ENCODE peak calls at places on chromosomes 13 and 19, in ten cellular contexts. M, K, H, S, L, A, V, N, Z and R are unnamed samples.

GRCh38 chr19:30444253-30444671 is 72.1 kb downstream of the ZNF536 start:
- DNase-seq in L (no peak), K (no peak), N (no peak), H (no peak), Z (no peak), M (no peak), S (no peak), A (no peak), V (no peak), R (no peak)

GRCh38 chr13:36612242-36612641 is 61.6 kb upstream of the SERTM1 start:
- DNase-seq in M (no peak), K (no peak), N (no peak), L (no peak), S (no peak), V (no peak), Z (no peak), H (no peak), A (no peak), R (no peak)

GRCh38 chr19:29211562-29212416 is 1.2 kb downstream of the UQCRFS1 start:
- DNase-seq in Z (no peak), H (no peak), L (no peak), M (no peak), S (no peak), N (peak; percentile 31), V (no peak), A (no peak), K (no peak), R (no peak)

GRCh38 chr13:44309771-44310767 is 63.6 kb upstream of the SERP2 start:
- DNase-seq in N (peak; percentile 40), M (peak; percentile 86), Z (peak; percentile 89), A (no peak), S (no peak), H (no peak), K (peak; percentile 72), L (no peak), V (no peak), R (no peak)

GRCh38 chr19:36073121-36073876 is 18.6 kb downstream of the WDR62 start:
- DNase-seq in A (no peak), V (no peak), N (no peak), Z (no peak), H (no peak), S (no peak), M (no peak), K (no peak), L (no peak), R (no peak)

GRCh38 chr13:65603160-65603559 is 1627.0 kb downstream of the PCDH9 start:
- DNase-seq in S (no peak), N (no peak), L (no peak), H (no peak), A (no peak), V (no peak), M (no peak), K (no peak), Z (no peak), R (no peak)

GRCh38 chr13:60047943-60048342 is 115.8 kb downstream of the DIAPH3 start:
- DNase-seq in S (no peak), Z (no peak), V (no peak), K (no peak), M (no peak), A (no peak), L (no peak), N (peak; percentile 5), H (no peak), R (peak; percentile 1)

GRCh38 chr19:55216461-55217198 is 7.3 kb upstream of the PTPRH start:
- DNase-seq in S (peak; percentile 23), N (peak; percentile 100), Z (peak; percentile 90), A (no peak), M (peak; percentile 72), V (peak; percentile 99), H (peak; percentile 51), K (peak; percentile 96), L (peak; percentile 96), R (peak; percentile 92)

GRCh38 chr19:10270616-10271394 is at the start of gene ICAM1:
- DNase-seq in V (peak; percentile 79), K (no peak), Z (peak; percentile 77), S (peak; percentile 52), A (peak; percentile 70), N (peak; percentile 90), H (no peak), L (peak; percentile 5), M (peak; percentile 72), R (peak; percentile 71)

GRCh38 chr19:21423057-21424041 is 26.4 kb downstream of the ZNF493 start:
- DNase-seq in N (no peak), H (no peak), Z (no peak), V (no peak), L (no peak), S (no peak), K (no peak), A (no peak), M (no peak), R (no peak)

GRCh38 chr13:112073245-112074138 is 6.5 kb downstream of the SOX1 start:
- DNase-seq in M (no peak), L (peak; percentile 62), K (no peak), A (no peak), N (no peak), S (no peak), V (no peak), Z (no peak), H (no peak), R (no peak)

GRCh38 chr13:61664821-61665705 is 249.4 kb upstream of the PCDH20 start:
- DNase-seq in K (peak; percentile 35), H (no peak), Z (no peak), V (no peak), S (no peak), M (peak; percentile 61), N (peak; percentile 9), A (no peak), L (peak; percentile 23), R (no peak)

GRCh38 chr19:57279418-57280164 is 694 bp upstream of the ZNF460 start:
- DNase-seq in M (peak; percentile 88), K (peak; percentile 94), N (peak; percentile 97), Z (peak; percentile 91), A (peak; percentile 66), H (peak; percentile 77), V (peak; percentile 90), L (peak; percentile 91), S (peak; percentile 61), R (peak; percentile 92)

GRCh38 chr13:87696458-87696857 is 25.3 kb downstream of the SLITRK5 start:
- DNase-seq in N (no peak), S (no peak), H (no peak), M (no peak), K (no peak), Z (no peak), V (no peak), L (no peak), A (no peak), R (no peak)

GRCh38 chr13:110126391-110126961 is 180.5 kb downstream of the COL4A1 start:
- DNase-seq in V (no peak), S (no peak), N (peak; percentile 99), Z (no peak), M (no peak), H (no peak), A (no peak), K (peak; percentile 24), L (peak; percentile 65), R (peak; percentile 97)

GRCh38 chr19:41409288-41409687 is 11.7 kb downstream of the BCKDHA start:
- DNase-seq in A (no peak), L (peak; percentile 82), M (peak; percentile 76), Z (peak; percentile 55), K (peak; percentile 50), V (no peak), H (no peak), S (no peak), N (peak; percentile 56), R (no peak)

GRCh38 chr13:21203132-21203531 is 26.7 kb downstream of the MRPL57 start:
- DNase-seq in N (peak; percentile 25), S (no peak), A (no peak), K (no peak), Z (no peak), V (no peak), M (no peak), H (no peak), L (no peak), R (peak; percentile 4)

GRCh38 chr19:4800591-4801081 is 9.1 kb downstream of the FEM1A start:
- DNase-seq in K (no peak), N (no peak), M (peak; percentile 87), Z (no peak), S (no peak), A (no peak), L (no peak), H (no peak), V (no peak), R (no peak)

GRCh38 chr13:47334173-47334572 is 437.3 kb upstream of the HTR2A start:
- DNase-seq in M (no peak), Z (no peak), A (no peak), L (no peak), V (no peak), K (no peak), S (no peak), H (no peak), N (peak; percentile 72), R (no peak)

GRCh38 chr19:6802336-6803035 is 30.0 kb downstream of the VAV1 start:
- DNase-seq in A (peak; percentile 75), Z (peak; percentile 42), N (peak; percentile 10), L (no peak), K (no peak), M (peak; percentile 39), S (peak; percentile 35), V (peak; percentile 98), H (peak; percentile 67), R (no peak)

GRCh38 chr13:79658333-79658975 is 177.5 kb downstream of the NDFIP2 start:
- DNase-seq in H (no peak), K (no peak), Z (no peak), A (no peak), M (no peak), L (no peak), S (no peak), V (no peak), N (no peak), R (no peak)

GRCh38 chr13:52686381-52686780 is 33.7 kb downstream of the SUGT1 start:
- DNase-seq in V (no peak), H (no peak), L (no peak), M (no peak), N (peak; percentile 17), A (no peak), Z (no peak), K (no peak), S (no peak), R (peak; percentile 67)

GRCh38 chr13:27533155-27533643 is 82.8 kb upstream of the MTIF3 start:
- DNase-seq in N (peak; percentile 81), K (peak; percentile 80), L (no peak), V (peak; percentile 1), A (peak; percentile 20), M (peak; percentile 92), Z (peak; percentile 87), H (peak; percentile 18), S (no peak), R (peak; percentile 44)

GRCh38 chr13:20828540-20829364 is 55.0 kb upstream of the EEF1AKMT1 start:
- DNase-seq in V (peak; percentile 34), M (no peak), A (peak; percentile 7), Z (peak; percentile 47), N (peak; percentile 78), S (peak; percentile 14), L (peak; percentile 30), H (peak; percentile 31), K (peak; percentile 54), R (peak; percentile 55)

GRCh38 chr19:3098141-3098514 is 4.0 kb downstream of the GNA11 start:
- DNase-seq in L (no peak), K (no peak), S (no peak), M (no peak), H (no peak), V (no peak), Z (peak; percentile 57), A (no peak), N (peak; percentile 59), R (no peak)

GRCh38 chr13:77583551-77583950 is 48.0 kb downstream of the SCEL start:
- DNase-seq in M (no peak), V (no peak), K (no peak), S (no peak), H (no peak), A (no peak), Z (no peak), L (no peak), N (no peak), R (no peak)

GRCh38 chr19:6790194-6791128 is 18.0 kb downstream of the VAV1 start:
- DNase-seq in H (no peak), M (no peak), K (no peak), V (no peak), L (no peak), N (no peak), A (no peak), Z (no peak), S (no peak), R (no peak)

GRCh38 chr13:32428581-32429072 is 697 bp upstream of the N4BP2L1 start:
- DNase-seq in L (no peak), A (no peak), V (no peak), S (no peak), K (no peak), M (no peak), Z (no peak), N (no peak), H (no peak), R (no peak)